ENCODE peak calls at places on chromosomes 12 and 14, in nine cellular contexts. M is breast epithelium, S is pancreas, E is astrocyte, Y is endodermal cell, D is PC-9, G is AG04450, F is lower lobe of right lung, W is body of pancreas. N is an unnamed sample.

GRCh38 chr12:65414526-65414925 is 136.0 kb downstream of the MSRB3 start:
- DNase-seq in D (no peak), M (no peak), F (no peak), G (no peak), W (no peak), E (no peak), S (no peak), Y (no peak), N (no peak)

GRCh38 chr12:87953257-87953860 is 75.8 kb downstream of the C12orf50 start:
- DNase-seq in W (no peak), G (peak; percentile 36), S (no peak), E (peak; percentile 38), F (no peak), D (no peak), M (no peak), Y (peak; percentile 64), N (no peak)

GRCh38 chr14:68109132-68109531 is 289.6 kb downstream of the RAD51B start:
- DNase-seq in S (no peak), G (no peak), M (no peak), Y (no peak), F (no peak), E (peak; percentile 76), W (no peak), D (no peak), N (no peak)

GRCh38 chr12:47828967-47829482 is 9.3 kb upstream of the HDAC7 start:
- DNase-seq in G (no peak), M (peak; percentile 93), D (peak; percentile 62), Y (peak; percentile 88), W (peak; percentile 70), E (no peak), F (peak; percentile 85), S (no peak), N (no peak)

GRCh38 chr14:61438860-61439765 is 117.7 kb downstream of the PRKCH start:
- DNase-seq in M (peak; percentile 66), W (peak; percentile 67), D (peak; percentile 100), Y (peak; percentile 76), S (no peak), G (no peak), E (peak; percentile 30), F (peak; percentile 71), N (peak; percentile 55)

GRCh38 chr14:78075610-78076277 is 94.4 kb upstream of the NRXN3 start:
- DNase-seq in D (no peak), S (no peak), Y (peak; percentile 27), G (no peak), F (no peak), W (no peak), E (no peak), M (no peak), N (no peak)

GRCh38 chr14:102320033-102320660 is 601 bp downstream of the ZNF839 start:
- DNase-seq in S (peak; percentile 69), D (peak; percentile 46), Y (peak; percentile 72), W (peak; percentile 60), F (peak; percentile 58), E (peak; percentile 52), M (no peak), G (no peak), N (peak; percentile 61)

GRCh38 chr12:132154941-132155770 is 10.9 kb downstream of the NOC4L start:
- DNase-seq in S (no peak), W (no peak), D (no peak), Y (no peak), G (no peak), M (no peak), F (peak; percentile 42), E (no peak), N (peak; percentile 41)

GRCh38 chr14:65334765-65335411 is 77.6 kb upstream of the FUT8 start:
- DNase-seq in E (no peak), G (no peak), W (no peak), M (no peak), S (no peak), Y (peak; percentile 71), F (no peak), D (peak; percentile 94), N (no peak)

GRCh38 chr14:65335548-65335947 is 77.0 kb upstream of the FUT8 start:
- DNase-seq in G (no peak), F (no peak), S (no peak), D (no peak), M (no peak), W (no peak), Y (no peak), E (no peak), N (no peak)

GRCh38 chr14:65333926-65334687 is 78.4 kb upstream of the FUT8 start:
- DNase-seq in W (no peak), G (peak; percentile 77), D (no peak), M (peak; percentile 53), Y (peak; percentile 71), F (peak; percentile 48), E (peak; percentile 74), S (no peak), N (no peak)

GRCh38 chr14:65332141-65332871 is 80.2 kb upstream of the FUT8 start:
- DNase-seq in E (no peak), W (no peak), G (no peak), F (no peak), M (no peak), D (peak; percentile 59), S (no peak), Y (no peak), N (peak; percentile 51)

DNA sequence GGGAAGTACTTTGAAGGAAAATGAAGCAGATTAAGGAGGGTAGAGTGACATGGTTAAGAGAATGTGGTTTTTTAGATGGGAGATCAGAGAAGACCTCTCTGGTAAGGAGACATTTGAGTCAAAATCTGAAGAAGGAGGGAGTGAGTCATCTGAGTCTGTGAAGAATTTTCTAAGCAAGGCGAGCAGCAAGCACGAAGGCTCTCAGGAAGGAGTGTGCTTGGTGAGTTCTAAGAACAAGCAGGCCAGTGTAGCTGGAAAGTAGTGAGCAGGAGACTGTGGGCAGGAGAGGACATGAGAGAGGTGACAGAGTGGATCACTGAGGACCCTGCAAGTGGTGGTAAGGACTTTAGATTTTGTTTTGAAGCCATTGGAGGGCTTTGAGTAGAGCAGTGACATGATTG is 76.3 kb upstream of the FUT8 start:
- DNase-seq in E (peak; percentile 81), Y (no peak), M (no peak), W (no peak), G (peak; percentile 34), F (no peak), D (no peak), S (no peak), N (no peak)
- H3K27me3 ChIP-seq in E (no peaks in the 10 kb centered on the region), Y (no peaks in the 10 kb centered on the region), M (no peaks in the 10 kb centered on the region), W (no peaks in the 10 kb centered on the region), G (no peaks in the 10 kb centered on the region), F (no peaks in the 10 kb centered on the region), D (no peaks in the 10 kb centered on the region), S (no peaks in the 10 kb centered on the region), N (no peaks in the 10 kb centered on the region)

GRCh38 chr14:64294672-64295413 is 672 bp upstream of the ESR2 start:
- DNase-seq in Y (peak; percentile 95), D (peak; percentile 42), M (no peak), S (peak; percentile 99), F (peak; percentile 85), W (peak; percentile 81), E (peak; percentile 25), G (peak; percentile 20), N (peak; percentile 83)

GRCh38 chr14:64292197-64292596 is 2.0 kb downstream of the ESR2 start:
- DNase-seq in Y (no peak), M (no peak), D (no peak), E (no peak), F (no peak), W (no peak), G (no peak), S (no peak), N (no peak)

GRCh38 chr14:64296561-64296960 is 2.4 kb upstream of the ESR2 start:
- DNase-seq in E (no peak), D (peak; percentile 38), G (no peak), W (peak; percentile 10), Y (no peak), M (no peak), F (no peak), S (no peak), N (no peak)

GRCh38 chr14:64289571-64289970 is 4.6 kb downstream of the ESR2 start:
- DNase-seq in D (no peak), G (no peak), W (no peak), E (no peak), S (no peak), Y (no peak), M (no peak), F (no peak), N (no peak)

GRCh38 chr14:64293976-64294671 is at the start of gene ESR2:
- DNase-seq in W (peak; percentile 25), E (peak; percentile 35), M (no peak), S (peak; percentile 72), F (peak; percentile 51), Y (peak; percentile 80), D (no peak), G (no peak), N (peak; percentile 57)
- TF ChIP-seq CTCF in W (no peak), E (no peak), M (no peak), S (no peak), F (peak; percentile 10), Y (peak; percentile 33), D (no peak), G (peak; percentile 58), N (peak; percentile 30)

GRCh38 chr14:99231181-99231849 is 40.7 kb downstream of the BCL11B start:
- DNase-seq in D (no peak), E (no peak), Y (peak; percentile 77), W (no peak), G (no peak), M (no peak), F (peak; percentile 37), S (no peak), N (no peak)

GRCh38 chr14:99230271-99231141 is 41.5 kb downstream of the BCL11B start:
- DNase-seq in Y (peak; percentile 81), F (peak; percentile 44), E (no peak), M (no peak), G (no peak), S (no peak), D (no peak), W (peak; percentile 13), N (no peak)

GRCh38 chr14:99233222-99234035 is 38.6 kb downstream of the BCL11B start:
- DNase-seq in S (no peak), M (no peak), W (no peak), D (no peak), G (no peak), F (no peak), Y (no peak), E (no peak), N (no peak)

GRCh38 chr14:99232406-99233214 is 39.4 kb downstream of the BCL11B start:
- DNase-seq in D (no peak), S (no peak), M (no peak), G (no peak), Y (no peak), F (no peak), E (no peak), W (no peak), N (no peak)

DNA sequence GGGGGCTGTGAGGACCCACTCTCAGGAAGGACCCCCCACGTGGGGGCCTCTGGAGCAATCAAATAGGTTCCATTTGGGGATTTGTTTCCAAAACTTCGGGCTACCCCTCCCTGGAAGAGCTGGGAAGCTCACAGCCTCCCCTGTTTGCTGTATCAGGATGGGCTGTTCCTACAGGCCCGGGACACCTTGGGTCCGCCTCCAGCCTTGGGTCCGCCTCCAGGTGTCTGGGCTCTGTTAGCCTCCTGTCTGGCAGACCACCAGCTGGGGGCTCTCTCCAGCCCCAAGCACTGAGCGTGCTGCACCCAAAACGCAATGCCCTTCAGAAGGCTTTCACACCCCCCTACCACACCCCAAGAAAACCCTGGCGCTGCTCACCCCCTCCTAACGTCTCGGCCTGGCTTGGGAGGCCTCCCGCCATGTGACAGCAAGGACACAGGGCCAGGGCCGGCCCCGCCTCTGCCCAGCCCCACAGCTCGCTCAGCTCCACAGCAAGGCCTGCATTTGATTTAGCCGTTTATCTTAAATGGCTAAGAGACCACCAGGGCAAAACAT is 40.1 kb downstream of the BCL11B start:
- DNase-seq in S (no peak), F (peak; percentile 23), M (no peak), Y (peak; percentile 95), W (no peak), D (no peak), E (peak; percentile 8), G (no peak), N (no peak)
- H3K27me3 ChIP-seq in S (no peaks in the 10 kb centered on the region), F (peaks cover 32% of the 10 kb centered on the region), M (no peaks in the 10 kb centered on the region), Y (no peaks in the 10 kb centered on the region), W (no peaks in the 10 kb centered on the region), D (peaks cover 18% of the 10 kb centered on the region), E (no peaks in the 10 kb centered on the region), G (no peaks in the 10 kb centered on the region), N (no peaks in the 10 kb centered on the region)

GRCh38 chr12:26760657-26761293 is 72.2 kb downstream of the ITPR2 start:
- DNase-seq in E (peak; percentile 13), F (no peak), D (no peak), M (no peak), S (no peak), W (no peak), Y (no peak), G (no peak), N (no peak)

GRCh38 chr12:26762185-26762584 is 70.8 kb downstream of the ITPR2 start:
- DNase-seq in E (no peak), S (no peak), D (no peak), M (no peak), F (no peak), W (no peak), G (no peak), Y (no peak), N (no peak)

GRCh38 chr12:26767116-26767515 is 65.9 kb downstream of the ITPR2 start:
- DNase-seq in M (no peak), G (no peak), E (no peak), S (no peak), Y (peak; percentile 53), F (no peak), D (no peak), W (no peak), N (no peak)

GRCh38 chr12:26761775-26762174 is 71.2 kb downstream of the ITPR2 start:
- DNase-seq in Y (no peak), F (no peak), S (no peak), W (no peak), M (no peak), E (no peak), D (no peak), G (no peak), N (no peak)
- TF ChIP-seq CTCF in Y (no peak), F (no peak), S (no peak), W (no peak), M (no peak), E (no peak), D (no peak), G (no peak), N (no peak)

N was measured in GM06990.